ENCODE peak calls at places on chromosomes 16 and 17, in five cellular contexts. X is fibroblast of mammary gland, O is A549, I is stomach, Y is kidney epithelial cell. Q is an unnamed sample.

GRCh38 chr17:82518826-82519810 is at the start of gene FOXK2:
- DNase-seq in O (peak), Y (peak), I (peak), X (peak), Q (peak)

GRCh38 chr16:11379420-11379819 is 34.2 kb downstream of the RMI2 start:
- DNase-seq in O (no peak), Y (no peak), I (peak), X (peak), Q (peak)

GRCh38 chr17:41547378-41547841 is 19.3 kb upstream of the KRT19 start:
- DNase-seq in X (no peak), I (no peak), O (peak), Y (no peak), Q (no peak)

GRCh38 chr16:77636615-77637014 is 85.7 kb upstream of the NUDT7 start:
- DNase-seq in O (no peak), Y (no peak), X (no peak), I (no peak), Q (no peak)

GRCh38 chr17:42632949-42633444 is 23.5 kb downstream of the TUBG1 start:
- DNase-seq in Y (no peak), X (no peak), O (no peak), I (peak), Q (no peak)

GRCh38 chr16:2926660-2927646 is 15.2 kb downstream of the FLYWCH1 start:
- DNase-seq in Y (no peak), I (peak), X (peak), O (peak), Q (peak)

GRCh38 chr16:87305505-87306391 is 11.4 kb downstream of the C16orf95 start:
- DNase-seq in Y (no peak), I (no peak), X (no peak), O (no peak), Q (peak)

GRCh38 chr17:1047177-1047885 is 50.4 kb downstream of the TIMM22 start:
- DNase-seq in X (no peak), O (no peak), Y (no peak), I (no peak), Q (no peak)

GRCh38 chr17:65195716-65196115 is 58.5 kb downstream of the RGS9 start:
- DNase-seq in I (no peak), Y (no peak), X (no peak), O (no peak), Q (no peak)

GRCh38 chr17:1736348-1737281 is 6.1 kb upstream of the SERPINF2 start:
- DNase-seq in O (peak), X (peak), I (peak), Y (no peak), Q (peak)

GRCh38 chr16:12551946-12552345 is 251.7 kb downstream of the CPPED1 start:
- DNase-seq in Y (no peak), I (no peak), O (no peak), X (no peak), Q (no peak)

GRCh38 chr16:5730783-5731182 is 633.2 kb upstream of the EEF2KMT start:
- DNase-seq in Y (no peak), O (no peak), I (no peak), X (no peak), Q (no peak)

GRCh38 chr16:48299471-48299870 is 52.1 kb upstream of the ABCC11 start:
- DNase-seq in X (no peak), I (no peak), Y (no peak), O (no peak), Q (no peak)

GRCh38 chr16:51149251-51149661 is 1.8 kb downstream of the SALL1 start:
- DNase-seq in X (no peak), Y (no peak), I (no peak), O (no peak), Q (no peak)

DNA sequence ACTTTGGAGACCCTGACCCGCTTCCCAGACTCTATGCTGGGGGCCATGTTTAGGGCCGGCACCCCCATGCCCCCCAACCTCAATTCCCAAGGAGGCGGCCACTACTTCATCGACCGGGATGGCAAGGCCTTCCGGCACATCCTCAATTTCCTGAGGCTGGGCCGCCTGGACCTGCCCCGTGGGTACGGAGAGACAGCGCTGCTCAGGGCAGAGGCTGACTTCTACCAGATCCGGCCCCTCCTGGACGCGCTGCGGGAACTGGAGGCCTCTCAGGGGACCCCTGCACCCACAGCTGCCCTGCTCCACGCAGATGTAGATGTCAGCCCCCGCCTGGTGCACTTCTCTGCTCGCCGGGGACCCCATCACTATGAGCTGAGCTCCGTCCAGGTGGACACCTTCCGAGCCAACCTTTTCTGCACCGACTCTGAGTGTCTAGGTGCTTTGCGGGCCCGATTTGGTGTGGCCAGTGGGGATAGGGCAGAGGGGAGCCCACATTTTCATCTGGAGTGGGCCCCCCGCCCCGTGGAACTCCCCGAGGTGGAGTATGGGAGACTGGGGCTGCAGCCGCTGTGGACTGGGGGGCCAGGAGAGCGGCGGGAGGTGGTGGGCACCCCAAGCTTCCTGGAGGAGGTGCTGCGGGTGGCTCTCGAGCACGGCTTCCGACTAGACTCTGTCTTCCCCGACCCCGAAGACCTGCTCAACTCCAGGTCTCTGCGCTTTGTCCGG is 1.1 kb downstream of the KCTD11 start:
- DNase-seq in X (no peak), I (no peak), Y (no peak), O (no peak), Q (no peak)
- H3K4me3 ChIP-seq in X (peak), I (peak), Y (peak), O (peak), Q (peak)

GRCh38 chr16:67248401-67249177 is at the start of gene SLC9A5:
- DNase-seq in O (no peak), Y (no peak), X (no peak), I (no peak), Q (no peak)
- TF ChIP-seq CTCF in O (no peak), Y (peak), X (no peak), I (no peak), Q (no peak)

GRCh38 chr17:77466140-77466539 is 325.4 kb downstream of the SEC14L1 start:
- DNase-seq in I (no peak), O (no peak), Y (no peak), X (no peak), Q (no peak)
- H3K4me3 ChIP-seq in I (no peak), O (no peak), Y (no peak), X (no peak), Q (no peak)

GRCh38 chr17:47733047-47733413 is at the start of gene TBX21:
- DNase-seq in X (peak), Y (no peak), O (peak), I (peak), Q (no peak)
- TF ChIP-seq CTCF in X (peak), Y (peak), O (peak), I (peak), Q (peak)